ENCODE peak calls at places on chromosome 9, in four cellular contexts. M is HFFc6, D is Caki2, U is sciatic nerve. A is an unnamed sample.

GRCh38 chr9:127122176-127123151 is at the start of gene ANGPTL2:
- DNase-seq in M (peak), D (peak), U (peak), A (peak)

GRCh38 chr9:114906922-114907571 is 23.3 kb downstream of the TNFSF8 start:
- DNase-seq in M (peak), D (peak), U (no peak), A (no peak)

GRCh38 chr9:118059520-118060278 is 355.5 kb downstream of the TLR4 start:
- DNase-seq in M (no peak), D (peak), U (no peak), A (peak)

GRCh38 chr9:106039151-106039935 is 345.0 kb downstream of the TMEM38B start:
- DNase-seq in M (no peak), D (no peak), U (no peak), A (no peak)

GRCh38 chr9:32382582-32383320 is 1.7 kb upstream of the ACO1 start:
- DNase-seq in M (no peak), D (no peak), U (no peak), A (no peak)

GRCh38 chr9:113215142-113215541 is 5.9 kb downstream of the FKBP15 start:
- DNase-seq in M (no peak), D (peak), U (no peak), A (no peak)

GRCh38 chr9:78272307-78272706 is 24.6 kb upstream of the PSAT1 start:
- DNase-seq in M (no peak), D (no peak), U (no peak), A (no peak)

GRCh38 chr9:106920701-106921283 is 57.8 kb downstream of the ZNF462 start:
- DNase-seq in M (no peak), D (peak), U (no peak), A (peak)

GRCh38 chr9:69253057-69253456 is 72.0 kb upstream of the ENTREP1 start:
- DNase-seq in M (no peak), D (no peak), U (no peak), A (no peak)

GRCh38 chr9:76302947-76303550 is 91.2 kb downstream of the RFK start:
- DNase-seq in M (peak), D (peak), U (no peak), A (no peak)